ENCODE peak calls at places on chromosomes 12 and 14, in nine cellular contexts. D is activated CD8-positive, alpha-beta T cell treated with anti-CD3 and anti-CD28 coated beads, Interleukin-2, amount 10 ng/mL, durations not matched to agents 7 days and 5 days; P is effector memory CD4-positive, alpha-beta T cell; A is esophagus squamous epithelium; Q is stimulated activated CD4-positive, alpha-beta T cell treated with anti-CD3 and anti-CD28 coated beads, Interleukin-12 subunit alpha, Interleukin-12 subunit beta, amount 100 ng/mL, for 24 hours; L is kidney glomerular epithelial cell; M is right atrium auricular region; G is fibroblast of mammary gland; X is NCI-H345. H is an unnamed sample.

GRCh38 chr12:53061404-53062010 is 11.6 kb downstream of the TNS2 start:
- DNase-seq in P (no peak), A (no peak), G (no peak), D (no peak), L (no peak), Q (no peak), X (peak; percentile 87), M (no peak), H (no peak)

GRCh38 chr14:50333010-50333409 is 20.9 kb downstream of the DMAC2L start:
- DNase-seq in X (no peak), L (no peak), A (no peak), M (peak; percentile 82), P (no peak), Q (no peak), G (peak; percentile 95), D (no peak), H (no peak)

GRCh38 chr14:24473211-24473610 is 30.6 kb upstream of the SDR39U1 start:
- DNase-seq in P (no peak), D (no peak), M (no peak), X (no peak), G (no peak), Q (no peak), A (no peak), L (no peak), H (no peak)

GRCh38 chr14:64844272-64844671 is 35.4 kb downstream of the SPTB start:
- DNase-seq in X (no peak), M (no peak), L (no peak), G (no peak), P (no peak), D (no peak), A (no peak), Q (no peak), H (no peak)

GRCh38 chr14:50062438-50063039 is 53.8 kb downstream of the VCPKMT start:
- DNase-seq in D (peak; percentile 91), X (no peak), Q (peak; percentile 61), G (peak; percentile 74), M (no peak), A (peak; percentile 33), L (peak; percentile 61), P (peak; percentile 72), H (no peak)

GRCh38 chr12:47768323-47768811 is 4.7 kb upstream of the SLC48A1 start:
- DNase-seq in M (no peak), G (no peak), P (no peak), D (no peak), L (peak; percentile 95), A (no peak), X (no peak), Q (no peak), H (no peak)

GRCh38 chr12:88299567-88300101 is 157.5 kb downstream of the TMTC3 start:
- DNase-seq in X (no peak), Q (no peak), P (no peak), L (peak; percentile 97), G (peak; percentile 99), M (no peak), D (peak; percentile 25), A (no peak), H (no peak)

GRCh38 chr12:69189378-69189978 is 49.9 kb upstream of the CPSF6 start:
- DNase-seq in X (no peak), Q (no peak), P (no peak), G (peak; percentile 10), L (no peak), A (no peak), M (no peak), D (no peak), H (no peak)

GRCh38 chr12:7934153-7934552 is 1.8 kb downstream of the SLC2A3 start:
- DNase-seq in D (peak; percentile 46), Q (no peak), X (no peak), M (no peak), A (no peak), L (no peak), P (no peak), G (no peak), H (no peak)

GRCh38 chr12:30829876-30830275 is 75.1 kb upstream of the CAPRIN2 start:
- DNase-seq in P (no peak), G (no peak), L (no peak), M (peak; percentile 23), Q (no peak), A (no peak), D (no peak), X (no peak), H (no peak)

H was measured in nucleus accumbens.